ENCODE peak calls at places on chromosomes 11 and 22, in eight cellular contexts. P, Q, I, N, C, F, Z and O are unnamed samples. For H3K4me1, the result is how much of the 10 kb centered on the place peaks cover.

GRCh38 chr11:32594272-32594671 is 10.6 kb downstream of the EIF3M start:
- DNase-seq in P (no peak), Q (no peak), I (no peak), N (no peak), C (no peak), F (no peak), Z (no peak), O (no peak)

GRCh38 chr11:111091341-111091740 is 154.2 kb upstream of the POU2AF2 start:
- DNase-seq in P (no peak), Q (no peak), I (no peak), N (no peak), C (no peak), F (no peak), Z (no peak), O (no peak)

GRCh38 chr22:26890870-26891269 is 233.5 kb downstream of the MIAT start:
- DNase-seq in P (no peak), Q (peak), I (no peak), N (no peak), C (no peak), F (peak), Z (no peak), O (no peak)

GRCh38 chr11:72812968-72813739 is 1.1 kb upstream of the ATG16L2 start:
- DNase-seq in P (peak), Q (peak), I (no peak), N (no peak), C (peak), F (peak), Z (peak), O (peak)

GRCh38 chr11:2549876-2550605 is 105.2 kb downstream of the KCNQ1 start:
- DNase-seq in P (peak), Q (no peak), I (no peak), N (no peak), C (no peak), F (no peak), Z (peak), O (peak)

GRCh38 chr22:50708474-50708873 is 29.5 kb upstream of the ACR start:
- DNase-seq in P (no peak), Q (no peak), I (no peak), N (no peak), C (no peak), F (no peak), Z (no peak), O (no peak)

GRCh38 chr22:23700706-23701105 is 9.9 kb downstream of the RGL4 start:
- DNase-seq in P (no peak), Q (no peak), I (no peak), N (no peak), C (no peak), F (no peak), Z (no peak), O (no peak)

GRCh38 chr11:110857885-110858555 is 145.8 kb upstream of the ARHGAP20 start:
- DNase-seq in P (no peak), Q (no peak), I (no peak), N (no peak), C (no peak), F (no peak), Z (no peak), O (no peak)

GRCh38 chr11:32561835-32562234 is 21.8 kb upstream of the EIF3M start:
- DNase-seq in P (no peak), Q (no peak), I (no peak), N (no peak), C (no peak), F (no peak), Z (no peak), O (no peak)

GRCh38 chr22:37681001-37681424 is 5.1 kb upstream of the NOL12 start:
- DNase-seq in P (no peak), Q (no peak), I (no peak), N (no peak), C (no peak), F (no peak), Z (no peak), O (no peak)

GRCh38 chr22:37633693-37634504 is 5.6 kb upstream of the SH3BP1 start:
- DNase-seq in P (peak), Q (peak), I (peak), N (peak), C (peak), F (peak), Z (peak), O (no peak)

GRCh38 chr22:24806663-24807001 is 621 bp downstream of the SGSM1 start:
- DNase-seq in P (no peak), Q (no peak), I (no peak), N (no peak), C (no peak), F (no peak), Z (no peak), O (no peak)

GRCh38 chr11:31769241-31769640 is 41.9 kb downstream of the PAX6 start:
- DNase-seq in P (no peak), Q (no peak), I (no peak), N (no peak), C (no peak), F (no peak), Z (no peak), O (no peak)

GRCh38 chr11:95531116-95531515 is 258.5 kb downstream of the FAM76B start:
- DNase-seq in P (no peak), Q (no peak), I (no peak), N (no peak), C (no peak), F (no peak), Z (no peak), O (no peak)

GRCh38 chr11:26227311-26227710 is 104.6 kb upstream of the ANO3 start:
- DNase-seq in P (no peak), Q (no peak), I (no peak), N (no peak), C (no peak), F (peak), Z (no peak), O (no peak)

GRCh38 chr22:23803001-23803819 is 16.4 kb downstream of the SMARCB1 start:
- DNase-seq in P (no peak), Q (no peak), I (no peak), N (no peak), C (no peak), F (no peak), Z (no peak), O (no peak)

GRCh38 chr11:117107701-117108590 is 9.7 kb upstream of the SIK3 start:
- DNase-seq in P (no peak), Q (no peak), I (no peak), N (no peak), C (no peak), F (no peak), Z (no peak), O (no peak)

GRCh38 chr22:24289781-24290181 is 19.1 kb downstream of the SPECC1L start:
- DNase-seq in P (no peak), Q (no peak), I (no peak), N (no peak), C (peak), F (no peak), Z (no peak), O (no peak)

GRCh38 chr11:3074912-3075589 is 17.8 kb upstream of the CARS1 start:
- DNase-seq in P (no peak), Q (no peak), I (peak), N (no peak), C (no peak), F (no peak), Z (no peak), O (peak)

GRCh38 chr11:70502677-70503076 is 104.3 kb downstream of the CTTN start:
- DNase-seq in P (no peak), Q (no peak), I (no peak), N (no peak), C (no peak), F (no peak), Z (peak), O (no peak)

GRCh38 chr22:29255064-29255621 is 12.6 kb downstream of the RHBDD3 start:
- DNase-seq in P (peak), Q (no peak), I (no peak), N (no peak), C (no peak), F (no peak), Z (no peak), O (no peak)

GRCh38 chr11:73659961-73660360 is 13.6 kb downstream of the PLEKHB1 start:
- DNase-seq in P (no peak), Q (no peak), I (no peak), N (no peak), C (no peak), F (no peak), Z (no peak), O (no peak)

DNA sequence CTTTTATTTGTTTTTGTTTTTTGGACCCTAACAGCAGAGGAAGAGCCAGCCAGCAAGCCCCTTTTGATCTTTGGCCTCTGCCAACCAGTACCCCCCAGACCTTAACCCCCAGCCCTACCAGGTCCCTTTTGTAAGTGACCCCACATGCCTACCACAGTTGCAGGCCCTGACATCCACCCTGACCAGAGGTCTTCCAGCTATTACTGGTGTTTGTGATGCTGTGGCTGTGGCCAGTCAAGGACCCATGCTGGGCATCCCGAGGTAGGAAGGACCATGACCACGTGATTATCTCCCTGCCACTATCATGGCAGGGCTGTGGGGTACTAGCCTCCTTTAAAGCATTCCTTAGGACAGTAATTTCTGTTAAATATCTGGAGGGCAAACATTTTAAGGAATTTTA is 9.0 kb downstream of the MED15 start:
- DNase-seq in P (no peak), Q (no peak), I (no peak), N (no peak), C (no peak), F (no peak), Z (no peak), O (no peak)
- H3K27ac ChIP-seq in P (no peak), Q (no peak), I (no peak), N (no peak), C (no peak), F (peak), Z (no peak), O (no peak)

GRCh38 chr11:35167451-35167954 is 28.5 kb downstream of the CD44 start:
- DNase-seq in P (peak), Q (no peak), I (no peak), N (no peak), C (no peak), F (no peak), Z (no peak), O (no peak)

GRCh38 chr11:35170503-35170902 is 31.5 kb downstream of the CD44 start:
- DNase-seq in P (no peak), Q (no peak), I (no peak), N (no peak), C (no peak), F (no peak), Z (no peak), O (no peak)

GRCh38 chr11:35168606-35169200 is 29.7 kb downstream of the CD44 start:
- DNase-seq in P (no peak), Q (no peak), I (no peak), N (no peak), C (no peak), F (no peak), Z (no peak), O (no peak)

GRCh38 chr11:35171226-35171625 is 32.3 kb downstream of the CD44 start:
- DNase-seq in P (no peak), Q (no peak), I (no peak), N (no peak), C (no peak), F (no peak), Z (no peak), O (no peak)

GRCh38 chr11:35169754-35170153 is 30.8 kb downstream of the CD44 start:
- DNase-seq in P (no peak), Q (no peak), I (no peak), N (no peak), C (no peak), F (no peak), Z (no peak), O (no peak)
- H3K4me1 ChIP-seq in P (under half), Q (under half), I (under half), N (half or more), C (under half), F (under half), Z (half or more), O (half or more)

GRCh38 chr11:86802601-86803051 is 2.3 kb downstream of the PRSS23 start:
- DNase-seq in P (no peak), Q (no peak), I (no peak), N (no peak), C (peak), F (peak), Z (no peak), O (no peak)

GRCh38 chr11:86803641-86804040 is 3.3 kb downstream of the PRSS23 start:
- DNase-seq in P (no peak), Q (no peak), I (no peak), N (no peak), C (no peak), F (no peak), Z (no peak), O (no peak)

GRCh38 chr11:86804871-86805415 is 4.6 kb downstream of the PRSS23 start:
- DNase-seq in P (no peak), Q (no peak), I (no peak), N (no peak), C (no peak), F (no peak), Z (no peak), O (no peak)

GRCh38 chr11:86802146-86802545 is 1.8 kb downstream of the PRSS23 start:
- DNase-seq in P (no peak), Q (no peak), I (no peak), N (no peak), C (no peak), F (no peak), Z (no peak), O (no peak)

DNA sequence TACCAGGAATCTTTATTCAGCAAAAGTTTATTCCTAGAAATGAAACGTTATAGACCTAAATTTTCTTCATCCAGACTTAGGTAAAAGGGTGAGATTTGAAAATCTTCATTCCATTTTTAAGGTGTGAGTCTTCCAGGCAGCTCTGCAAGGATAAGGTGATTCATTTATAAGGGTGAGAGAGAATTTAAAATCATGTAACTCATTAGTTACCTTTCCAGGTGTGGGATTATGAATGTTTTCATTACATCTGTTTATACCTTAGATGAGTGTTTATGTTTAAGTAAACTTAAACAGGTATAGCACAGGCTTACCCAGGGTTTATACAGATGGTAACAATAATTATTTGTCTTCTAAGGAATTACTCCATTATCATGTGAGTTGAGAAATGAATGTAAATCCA is 2.8 kb downstream of the PRSS23 start:
- DNase-seq in P (no peak), Q (no peak), I (no peak), N (no peak), C (no peak), F (no peak), Z (no peak), O (no peak)
- H3K4me3 ChIP-seq in P (peak), Q (no peak), I (no peak), N (no peak), C (no peak), F (no peak), Z (no peak), O (no peak)

DNA sequence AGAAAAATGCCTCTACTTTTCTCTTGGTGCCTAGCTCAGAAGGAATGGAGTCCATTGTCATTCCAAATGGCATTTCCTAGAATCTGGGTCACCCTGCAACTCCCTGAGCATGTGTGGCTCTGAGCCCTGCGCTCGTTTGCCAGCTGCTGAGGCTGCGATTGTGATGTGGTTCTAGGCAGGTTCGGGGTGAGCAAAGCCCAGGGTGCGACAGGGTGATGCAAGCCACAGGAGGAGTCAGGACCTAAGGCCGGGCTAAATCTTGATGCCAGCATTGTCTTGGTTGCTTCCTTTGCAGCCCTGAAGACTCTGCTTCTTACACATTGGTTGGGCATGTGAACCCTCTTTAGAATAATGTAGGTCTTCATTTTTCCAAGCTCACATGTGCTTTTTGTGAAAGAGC is 131.0 kb downstream of the MORC2 start:
- DNase-seq in P (peak), Q (no peak), I (no peak), N (no peak), C (no peak), F (no peak), Z (no peak), O (no peak)
- H3K27ac ChIP-seq in P (no peak), Q (no peak), I (no peak), N (no peak), C (no peak), F (no peak), Z (no peak), O (no peak)

GRCh38 chr22:19850482-19851109 is 4.1 kb downstream of the GNB1L start:
- DNase-seq in P (no peak), Q (no peak), I (no peak), N (no peak), C (peak), F (no peak), Z (no peak), O (no peak)
- H3K4me1 ChIP-seq in P (under half), Q (under half), I (under half), N (under half), C (under half), F (under half), Z (under half), O (under half)